ENCODE peak calls at places on chromosomes 2 and 18, in seven cellular contexts. A, P, O, R, M, D and L are unnamed samples.

GRCh38 chr18:54020346-54020745 is 204.1 kb downstream of the MBD2 start:
- DNase-seq in A (no peak), M (no peak), P (no peak), O (no peak), R (peak), D (no peak), L (no peak)

GRCh38 chr2:132519566-132519965 is 103.0 kb downstream of the GPR39 start:
- DNase-seq in R (no peak), O (no peak), M (no peak), P (no peak), D (no peak), A (no peak), L (no peak)

GRCh38 chr2:9440058-9440727 is 16.7 kb downstream of the CPSF3 start:
- DNase-seq in D (no peak), R (peak), P (no peak), A (no peak), O (no peak), M (no peak), L (no peak)

GRCh38 chr2:206442854-206443734 is at the start of gene ADAM23:
- DNase-seq in A (no peak), D (no peak), O (no peak), R (peak), P (peak), M (no peak), L (peak)

GRCh38 chr2:233387225-233387624 is 32.9 kb downstream of the DGKD start:
- DNase-seq in R (no peak), D (no peak), P (no peak), A (no peak), O (no peak), M (no peak), L (no peak)

GRCh38 chr2:183034806-183035205 is 3.5 kb downstream of the NCKAP1 start:
- DNase-seq in P (no peak), M (no peak), A (no peak), O (no peak), D (no peak), R (peak), L (no peak)

GRCh38 chr2:64978514-64979268 is 10.5 kb upstream of the SLC1A4 start:
- DNase-seq in D (no peak), M (no peak), P (peak), A (no peak), R (peak), O (no peak), L (no peak)

GRCh38 chr2:81647715-81648114 is 1343.2 kb upstream of the LRRTM1 start:
- DNase-seq in R (no peak), A (no peak), P (no peak), O (no peak), D (no peak), M (no peak), L (no peak)

GRCh38 chr18:31931163-31931885 is 11.6 kb downstream of the TRAPPC8 start:
- DNase-seq in D (no peak), M (no peak), O (no peak), A (no peak), R (peak), P (no peak), L (no peak)

GRCh38 chr2:147910990-147911473 is 66.2 kb downstream of the ACVR2A start:
- DNase-seq in P (peak), M (peak), O (no peak), R (peak), D (no peak), A (no peak), L (no peak)

GRCh38 chr2:180905002-180905401 is 75.4 kb upstream of the UBE2E3 start:
- DNase-seq in M (no peak), O (no peak), A (no peak), D (no peak), P (peak), R (peak), L (no peak)

GRCh38 chr18:31516432-31516831 is 18.5 kb downstream of the DSG2 start:
- DNase-seq in P (no peak), M (no peak), D (no peak), O (no peak), A (no peak), R (no peak), L (no peak)

GRCh38 chr2:180268006-180268405 is 260.9 kb upstream of the CWC22 start:
- DNase-seq in R (peak), M (no peak), D (no peak), P (no peak), A (no peak), O (no peak), L (no peak)

GRCh38 chr18:49168281-49168680 is 217.5 kb upstream of the SMAD7 start:
- DNase-seq in A (no peak), O (no peak), R (peak), M (no peak), D (no peak), P (no peak), L (no peak)

GRCh38 chr18:57807336-57808117 is 4.4 kb upstream of the ATP8B1 start:
- DNase-seq in A (no peak), O (no peak), P (no peak), R (no peak), D (no peak), M (no peak), L (no peak)

GRCh38 chr2:178066890-178067669 is 5.5 kb downstream of the PDE11A start:
- DNase-seq in D (no peak), M (no peak), R (no peak), O (no peak), A (no peak), P (no peak), L (no peak)

GRCh38 chr18:49161627-49162026 is 210.9 kb upstream of the SMAD7 start:
- DNase-seq in A (no peak), D (no peak), M (peak), P (no peak), R (peak), O (no peak), L (no peak)

GRCh38 chr2:240584486-240585031 is 2.0 kb upstream of the CAPN10 start:
- DNase-seq in D (no peak), O (no peak), R (peak), P (peak), A (no peak), M (no peak), L (peak)

GRCh38 chr2:44184106-44184505 is 15.4 kb downstream of the PPM1B start:
- DNase-seq in D (no peak), P (peak), O (no peak), A (no peak), M (no peak), R (no peak), L (no peak)

GRCh38 chr2:172103471-172104292 is 982 bp upstream of the DLX2 start:
- DNase-seq in A (peak), R (peak), M (no peak), P (peak), D (no peak), O (peak), L (no peak)

GRCh38 chr2:201157694-201158093 is 25.2 kb upstream of the CASP10 start:
- DNase-seq in A (peak), O (no peak), P (peak), R (no peak), D (no peak), M (no peak), L (no peak)

GRCh38 chr2:172962824-172963223 is 112.8 kb upstream of the MAP3K20 start:
- DNase-seq in D (no peak), R (peak), M (no peak), A (no peak), P (peak), O (no peak), L (no peak)

GRCh38 chr18:35688757-35689156 is 107.2 kb downstream of the GALNT1 start:
- DNase-seq in R (no peak), P (no peak), M (no peak), D (no peak), A (no peak), O (no peak), L (no peak)

GRCh38 chr2:10477443-10478297 is 29.5 kb upstream of the ODC1 start:
- DNase-seq in A (no peak), D (no peak), M (no peak), R (peak), P (peak), O (no peak), L (no peak)

GRCh38 chr2:8494151-8494550 is 187.7 kb upstream of the ID2 start:
- DNase-seq in P (no peak), R (no peak), A (no peak), O (no peak), M (no peak), D (no peak), L (no peak)

GRCh38 chr2:61750624-61751023 is 103.2 kb downstream of the FAM161A start:
- DNase-seq in M (no peak), R (peak), D (no peak), O (no peak), P (no peak), A (no peak), L (no peak)

GRCh38 chr18:37309861-37310260 is 255.7 kb downstream of the CELF4 start:
- DNase-seq in P (no peak), A (no peak), O (no peak), D (no peak), R (no peak), M (no peak), L (no peak)

GRCh38 chr18:37305084-37305483 is 260.5 kb downstream of the CELF4 start:
- DNase-seq in D (no peak), M (no peak), O (no peak), P (no peak), R (no peak), A (no peak), L (no peak)

GRCh38 chr18:37304012-37304680 is 261.5 kb downstream of the CELF4 start:
- DNase-seq in D (no peak), O (no peak), A (no peak), R (no peak), M (no peak), P (no peak), L (no peak)

GRCh38 chr18:37306420-37306819 is 259.2 kb downstream of the CELF4 start:
- DNase-seq in A (no peak), P (no peak), R (no peak), D (no peak), M (no peak), O (no peak), L (no peak)

GRCh38 chr18:37309059-37309458 is 256.5 kb downstream of the CELF4 start:
- DNase-seq in P (peak), O (no peak), A (no peak), M (no peak), R (peak), D (no peak), L (no peak)
- TF ChIP-seq CTCF in P (no peak), O (no peak), A (no peak), M (no peak), R (peak), D (no peak), L (no peak)

DNA sequence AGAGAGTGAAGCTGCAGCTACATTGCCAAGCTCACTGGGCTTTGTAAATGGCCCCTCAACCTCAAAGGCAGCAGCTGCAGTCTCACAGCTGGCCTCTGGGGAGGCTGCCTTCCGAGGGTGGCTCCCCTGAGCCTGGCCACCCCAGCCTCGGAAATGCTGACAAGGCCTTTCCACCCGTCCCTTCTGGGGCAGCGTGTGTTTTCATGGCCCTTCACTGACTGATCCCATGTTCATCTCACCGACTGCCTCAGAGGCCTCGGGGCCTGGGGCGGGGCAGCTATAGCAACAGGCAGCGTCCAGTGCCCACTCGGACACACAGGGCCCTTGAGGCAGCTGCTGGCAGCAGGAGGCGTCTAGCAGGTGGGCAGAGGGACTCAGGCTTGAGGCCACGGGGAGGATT is 149.6 kb downstream of the GLI2 start:
- DNase-seq in P (no peak), R (no peak), O (no peak), M (no peak), D (no peak), A (no peak), L (no peak)
- TF ChIP-seq CTCF in P (no peak), R (peak), O (no peak), M (no peak), D (no peak), A (no peak), L (no peak)

GRCh38 chr2:12167525-12168317 is 421.3 kb downstream of the LPIN1 start:
- DNase-seq in A (no peak), R (no peak), P (peak), O (no peak), D (no peak), M (no peak), L (no peak)
- TF ChIP-seq CTCF in A (no peak), R (peak), P (peak), O (no peak), D (no peak), M (no peak), L (no peak)

DNA sequence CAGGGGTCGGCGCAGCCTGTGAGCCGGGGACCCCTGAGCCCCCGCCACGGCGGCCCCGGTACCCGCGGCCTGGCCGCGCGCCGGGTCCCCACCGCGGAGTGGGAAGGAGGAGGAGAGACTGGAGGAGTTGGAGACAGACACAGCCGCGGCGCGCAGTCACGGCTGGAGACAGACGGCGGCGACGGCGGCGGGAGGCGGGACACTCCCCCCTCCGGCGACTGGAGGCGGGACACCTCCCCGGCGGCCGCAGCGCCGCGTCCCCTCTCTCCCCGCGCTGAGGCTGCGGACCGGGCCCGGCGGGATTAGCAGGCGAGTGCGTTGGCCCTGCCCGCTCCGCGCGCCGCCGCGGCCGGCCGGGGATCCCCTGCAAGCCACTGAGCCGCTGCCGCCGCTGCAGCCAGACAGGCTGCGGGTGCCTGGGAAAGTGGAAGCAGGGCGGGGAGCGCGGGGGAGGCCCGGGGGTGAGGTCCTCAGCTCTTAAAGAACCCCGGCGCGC is 1.0 kb upstream of the LDLRAD4 start:
- DNase-seq in D (peak), R (peak), P (peak), O (peak), A (peak), M (no peak), L (peak)
- TF ChIP-seq CTCF in D (no peak), R (no peak), P (no peak), O (no peak), A (no peak), M (no peak), L (no peak)

DNA sequence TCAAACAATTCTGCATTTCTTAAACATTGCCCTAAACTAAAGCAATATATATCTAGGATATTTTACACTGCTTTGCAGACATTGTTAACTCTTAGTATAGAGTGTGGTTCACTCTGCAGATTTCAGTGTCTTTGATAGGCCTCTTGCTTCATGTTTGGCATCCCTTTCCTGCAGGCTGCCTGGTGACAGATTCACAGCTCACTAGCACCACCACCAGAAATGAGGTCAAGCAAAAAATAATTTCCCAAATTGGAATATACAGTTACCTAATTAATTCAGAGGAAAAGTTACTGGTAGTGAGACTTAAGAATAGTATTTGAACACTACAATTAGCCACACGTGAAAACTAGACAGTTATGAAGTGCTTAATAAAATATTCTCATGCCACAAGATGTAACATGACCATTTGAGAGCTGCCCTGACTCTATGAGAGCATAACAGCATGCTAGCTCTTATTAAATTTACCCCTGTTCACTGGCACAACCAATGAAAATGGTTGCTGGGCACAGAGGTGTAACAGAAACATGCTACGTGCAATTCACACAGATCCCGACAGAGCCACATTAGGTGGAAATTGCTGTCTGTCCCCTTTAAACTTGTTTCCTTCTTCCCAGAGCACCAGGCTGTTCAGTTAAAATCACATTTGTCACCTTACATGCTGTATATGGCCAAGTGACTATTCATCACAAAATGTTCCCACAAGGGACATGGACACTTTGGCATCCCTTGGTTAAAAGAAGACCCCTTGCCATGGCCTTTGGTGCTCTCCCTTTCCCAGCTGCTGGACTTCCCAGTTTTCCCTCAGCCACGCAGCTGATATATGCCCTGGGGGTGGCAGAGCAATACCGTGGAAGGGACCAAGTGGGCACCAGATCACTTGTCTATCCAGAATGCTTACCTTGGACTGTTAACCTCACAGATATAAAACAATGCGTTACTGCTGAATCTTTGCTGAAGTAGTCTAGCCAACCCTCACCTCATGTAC is 35.7 kb downstream of the PAIP2B start:
- DNase-seq in M (peak), A (no peak), P (peak), D (no peak), O (no peak), R (peak), L (no peak)
- TF ChIP-seq CTCF in M (peak), A (no peak), P (peak), D (no peak), O (no peak), R (peak), L (no peak)

DNA sequence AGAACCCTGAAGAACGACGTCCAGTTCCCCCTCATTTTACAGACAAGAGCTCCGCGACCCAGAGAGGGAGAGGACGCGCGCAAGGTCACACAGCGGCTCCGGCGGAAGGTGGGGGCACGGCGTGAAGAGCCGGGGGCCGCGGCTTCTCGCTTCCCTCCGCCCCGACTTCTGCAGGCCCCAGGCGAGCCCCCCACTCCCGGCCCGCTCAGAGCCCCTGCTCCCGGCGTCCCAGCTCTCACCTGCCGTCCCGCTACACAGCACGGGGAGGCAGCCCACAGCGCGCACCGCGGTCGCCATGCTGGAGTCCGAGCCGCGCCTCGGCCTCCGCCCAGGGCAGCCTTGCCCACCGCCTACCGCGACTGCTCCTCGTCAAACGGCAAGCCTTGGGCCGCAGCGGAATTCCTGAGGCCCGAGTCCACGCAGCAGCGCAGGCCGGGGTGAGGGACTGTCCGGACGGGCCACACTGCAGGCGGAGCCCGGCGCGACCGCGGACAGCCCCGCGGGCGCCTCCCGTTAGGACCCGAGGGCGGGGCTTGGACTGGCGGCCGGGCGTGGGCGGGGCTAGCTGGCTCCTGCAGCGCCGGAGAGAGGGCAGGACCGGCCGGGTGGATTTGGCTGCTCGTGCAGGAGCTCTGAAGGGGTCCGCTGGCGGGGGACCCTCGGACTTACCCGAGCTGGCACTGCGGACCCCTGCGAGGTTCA is at the start of gene MRPS5:
- DNase-seq in M (peak), A (peak), P (peak), R (peak), D (peak), O (peak), L (peak)
- TF ChIP-seq CTCF in M (peak), A (no peak), P (no peak), R (no peak), D (no peak), O (no peak), L (no peak)

GRCh38 chr2:212517693-212518092 is 20.9 kb downstream of the ERBB4 start:
- DNase-seq in D (no peak), O (no peak), P (no peak), A (no peak), R (no peak), M (no peak), L (no peak)
- TF ChIP-seq CTCF in D (no peak), O (no peak), P (no peak), A (no peak), R (peak), M (peak), L (no peak)

GRCh38 chr2:84830758-84831500 is 50.0 kb downstream of the TRABD2A start:
- DNase-seq in O (no peak), D (no peak), A (no peak), M (no peak), P (no peak), R (no peak), L (no peak)
- TF ChIP-seq CTCF in O (no peak), D (no peak), A (no peak), M (no peak), P (no peak), R (peak), L (no peak)

GRCh38 chr2:199261221-199261620 is 196.5 kb downstream of the SATB2 start:
- DNase-seq in P (no peak), R (peak), A (no peak), M (peak), O (no peak), D (no peak), L (no peak)
- TF ChIP-seq CTCF in P (no peak), R (no peak), A (no peak), M (no peak), O (no peak), D (no peak), L (no peak)